ENCODE peak calls at places on chromosome 7, in nine cellular contexts. Q, N, C, X, P, U, E, I and H are unnamed samples.

GRCh38 chr7:36707465-36707864 is 16.8 kb downstream of the AOAH start:
- DNase-seq in Q (no peak), E (peak; percentile 14), C (no peak), U (no peak), X (no peak), P (no peak), I (no peak), N (no peak), H (no peak)

GRCh38 chr7:148142660-148143248 is 447.8 kb upstream of the C7orf33 start:
- DNase-seq in N (peak; percentile 12), Q (no peak), P (peak; percentile 46), X (no peak), I (no peak), C (no peak), E (peak; percentile 40), U (no peak), H (no peak)

GRCh38 chr7:15424468-15424867 is 137.3 kb downstream of the AGMO start:
- DNase-seq in U (no peak), E (peak; percentile 14), C (no peak), Q (no peak), I (no peak), N (no peak), P (no peak), X (no peak), H (no peak)

GRCh38 chr7:149599636-149600206 is 102.1 kb upstream of the ZNF746 start:
- DNase-seq in I (no peak), N (no peak), E (no peak), Q (no peak), X (no peak), P (no peak), C (no peak), U (no peak), H (peak; percentile 28)

GRCh38 chr7:34275629-34276028 is 370.3 kb downstream of the BMPER start:
- DNase-seq in U (no peak), C (no peak), Q (no peak), X (no peak), E (no peak), P (no peak), N (no peak), I (no peak), H (no peak)

GRCh38 chr7:117157121-117157870 is 165.6 kb downstream of the WNT2 start:
- DNase-seq in N (no peak), I (peak; percentile 66), C (no peak), X (no peak), P (peak; percentile 88), Q (peak; percentile 37), E (peak; percentile 93), U (no peak), H (no peak)

GRCh38 chr7:129843982-129844840 is 108.5 kb downstream of the UBE2H start:
- DNase-seq in C (no peak), X (no peak), N (peak; percentile 74), I (no peak), Q (no peak), E (no peak), U (no peak), P (no peak), H (no peak)

GRCh38 chr7:94649313-94649924 is 6.5 kb downstream of the SGCE start:
- DNase-seq in Q (no peak), C (no peak), N (no peak), X (no peak), P (no peak), U (no peak), I (no peak), E (peak; percentile 18), H (peak; percentile 44)

GRCh38 chr7:68015565-68016532 is 1019.2 kb downstream of the TYW1 start:
- DNase-seq in X (no peak), N (no peak), P (no peak), E (no peak), C (no peak), Q (no peak), I (no peak), U (no peak), H (no peak)

GRCh38 chr7:28075674-28076358 is 104.8 kb downstream of the JAZF1 start:
- DNase-seq in N (no peak), X (no peak), Q (no peak), C (no peak), P (no peak), U (no peak), E (no peak), I (no peak), H (no peak)

GRCh38 chr7:96233084-96233483 is 88.8 kb downstream of the SLC25A13 start:
- DNase-seq in Q (no peak), X (no peak), I (no peak), E (no peak), U (no peak), N (no peak), P (no peak), C (no peak), H (no peak)

GRCh38 chr7:30284298-30285066 is at the start of gene ZNRF2:
- DNase-seq in X (peak; percentile 98), P (peak; percentile 96), N (peak; percentile 100), C (peak; percentile 100), Q (peak; percentile 99), E (peak; percentile 96), U (peak; percentile 96), I (peak; percentile 99), H (peak; percentile 100)

GRCh38 chr7:30282735-30283134 is 1.7 kb upstream of the ZNRF2 start:
- DNase-seq in U (no peak), I (no peak), Q (no peak), C (no peak), X (no peak), N (no peak), P (no peak), E (no peak), H (no peak)

GRCh38 chr7:30285067-30285530 is 702 bp downstream of the ZNRF2 start:
- DNase-seq in C (peak; percentile 82), Q (no peak), E (peak; percentile 23), X (no peak), I (no peak), N (peak; percentile 40), P (no peak), U (no peak), H (no peak)

GRCh38 chr7:30285531-30286284 is 1.3 kb downstream of the ZNRF2 start:
- DNase-seq in N (peak; percentile 84), X (no peak), Q (peak; percentile 44), P (peak; percentile 28), C (peak; percentile 77), E (peak; percentile 69), U (no peak), I (no peak), H (peak; percentile 74)

DNA sequence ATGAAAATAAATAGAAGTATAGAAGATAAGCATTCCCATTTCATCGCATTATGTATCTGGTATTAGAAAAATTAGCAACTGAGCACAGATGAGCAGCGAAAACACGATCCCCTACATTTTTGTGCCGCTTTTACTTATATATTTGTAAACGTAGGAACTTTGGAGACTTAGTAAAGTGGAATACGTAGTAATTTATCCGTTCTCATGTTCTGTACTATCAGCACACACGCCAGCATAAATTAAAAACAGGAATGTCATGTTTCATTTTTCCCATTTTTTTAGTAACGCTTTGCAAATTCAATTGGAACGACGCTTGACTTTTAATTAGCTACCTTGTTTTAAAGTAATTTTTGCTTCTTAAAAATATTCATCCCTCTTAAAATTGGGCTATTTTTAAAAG is 2.4 kb downstream of the ZNRF2 start:
- DNase-seq in U (no peak), E (no peak), C (no peak), P (no peak), X (no peak), I (no peak), N (no peak), Q (no peak), H (no peak)
- H3K4me3 ChIP-seq in U (peak overlapping the region; percentile 89), E (peak overlapping the region; percentile 77), C (no peak overlapping the region), P (no peak overlapping the region), X (peak overlapping the region; percentile 18), I (no peak overlapping the region), N (peak overlapping the region; percentile 98), Q (no peak overlapping the region), H (peak overlapping the region; percentile 84)

DNA sequence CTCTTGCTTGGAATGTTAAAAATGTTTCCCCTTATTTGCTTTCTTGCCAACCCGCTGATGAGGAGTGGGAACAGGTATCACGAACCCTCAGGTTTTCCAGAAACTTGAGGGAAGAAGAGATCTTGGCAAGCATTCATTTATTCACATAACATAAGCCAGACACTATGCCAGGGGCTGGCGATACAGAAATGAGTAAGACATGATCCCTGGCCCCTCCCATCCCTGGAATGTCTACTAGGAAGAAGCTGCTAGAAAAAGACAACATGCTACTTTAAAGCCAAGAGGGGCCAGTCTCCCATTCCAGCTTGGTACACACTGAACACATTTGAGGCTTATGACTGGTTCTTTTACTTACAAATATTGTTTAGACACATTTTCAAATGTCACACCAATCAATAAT is 26.4 kb downstream of the SLC35B4 start:
- DNase-seq in I (no peak), Q (no peak), C (no peak), X (no peak), E (peak; percentile 54), N (no peak), P (peak; percentile 47), U (no peak), H (no peak)
- H3K4me3 ChIP-seq in I (no peak overlapping the region), Q (no peak overlapping the region), C (no peak overlapping the region), X (no peak overlapping the region), E (no peak overlapping the region), N (no peak overlapping the region), P (no peak overlapping the region), U (no peak overlapping the region), H (no peak overlapping the region)

GRCh38 chr7:195830-196128 is 3.4 kb downstream of the FAM20C start:
- DNase-seq in N (no peak), E (no peak), X (no peak), U (no peak), I (no peak), Q (no peak), C (no peak), P (no peak), H (no peak)
- H3K4me3 ChIP-seq in N (no peak overlapping the region), E (peak overlapping the region; percentile 95), X (peak overlapping the region; percentile 59), U (no peak overlapping the region), I (no peak overlapping the region), Q (no peak overlapping the region), C (no peak overlapping the region), P (peak overlapping the region; percentile 91), H (no peak overlapping the region)

GRCh38 chr7:154559454-154559853 is 443.5 kb downstream of the PAXIP1 start:
- DNase-seq in C (no peak), X (no peak), P (no peak), U (no peak), E (no peak), I (no peak), N (no peak), Q (no peak), H (no peak)

GRCh38 chr7:154568346-154568745 is 434.6 kb downstream of the PAXIP1 start:
- DNase-seq in E (no peak), X (no peak), N (no peak), P (no peak), Q (no peak), U (no peak), C (no peak), I (no peak), H (no peak)

GRCh38 chr7:154569916-154570315 is 433.0 kb downstream of the PAXIP1 start:
- DNase-seq in P (no peak), E (no peak), C (no peak), Q (no peak), U (no peak), N (no peak), I (no peak), X (no peak), H (no peak)

GRCh38 chr7:154566877-154567276 is 436.0 kb downstream of the PAXIP1 start:
- DNase-seq in X (no peak), P (no peak), I (no peak), E (no peak), N (no peak), U (no peak), C (no peak), Q (no peak), H (no peak)

DNA sequence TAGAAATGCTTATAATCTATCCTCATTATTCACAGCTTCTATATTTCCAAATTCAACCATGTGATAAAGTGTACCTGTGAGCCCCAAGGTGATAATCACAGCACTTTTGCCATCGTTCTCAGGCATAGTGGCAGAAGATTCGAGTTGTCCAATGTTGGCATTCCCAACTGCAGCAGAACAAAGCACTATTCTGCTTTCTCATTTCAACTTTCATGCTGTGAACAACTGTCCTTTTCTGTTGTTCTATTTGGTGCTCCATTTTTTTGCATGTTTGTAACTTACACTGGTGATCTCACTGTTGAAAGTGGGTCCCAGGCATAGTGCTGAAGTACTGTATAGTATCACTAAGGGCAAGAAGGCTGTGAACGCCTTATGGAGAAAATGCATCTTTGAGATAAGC is 438.2 kb downstream of the PAXIP1 start:
- DNase-seq in N (no peak), P (no peak), Q (no peak), C (no peak), E (no peak), X (no peak), U (no peak), I (no peak), H (no peak)
- H3K4me3 ChIP-seq in N (no peak overlapping the region), P (no peak overlapping the region), Q (no peak overlapping the region), C (no peak overlapping the region), E (no peak overlapping the region), X (no peak overlapping the region), U (no peak overlapping the region), I (no peak overlapping the region), H (no peak overlapping the region)